ENCODE peak calls at places on chromosomes 7 and 10, in six cellular contexts. C is fibroblast of lung, Y is GM23338, H is GM23248, L is neural progenitor cell, B is H9. P is an unnamed sample.
A peak's percentile ranks its signal among the peaks of the same experiment; 100 is the strongest.

GRCh38 chr7:51647931-51648351 is 331.3 kb upstream of the COBL start:
- DNase-seq in C (no peak), Y (peak; percentile 11), H (no peak), L (peak; percentile 54), B (no peak), P (no peak)

GRCh38 chr10:17851611-17852010 is 42.5 kb downstream of the MRC1 start:
- DNase-seq in C (no peak), Y (peak; percentile 12), H (no peak), L (no peak), B (no peak), P (peak; percentile 6)

GRCh38 chr10:95211606-95212279 is 17.7 kb downstream of the ACSM6 start:
- DNase-seq in C (no peak), Y (no peak), H (peak; percentile 41), L (no peak), B (no peak), P (peak; percentile 36)

GRCh38 chr10:7464703-7465102 is 53.9 kb upstream of the SFMBT2 start:
- DNase-seq in C (no peak), Y (no peak), H (no peak), L (no peak), B (no peak), P (no peak)

GRCh38 chr10:108411181-108411580 is 1246.7 kb upstream of the SORCS1 start:
- DNase-seq in C (no peak), Y (no peak), H (no peak), L (no peak), B (no peak), P (no peak)

GRCh38 chr10:106795619-106796018 is 368.9 kb downstream of the SORCS1 start:
- DNase-seq in C (no peak), Y (peak; percentile 74), H (peak; percentile 17), L (peak; percentile 75), B (peak; percentile 42), P (peak; percentile 37)

GRCh38 chr10:92757066-92757716 is 67.4 kb downstream of the HHEX start:
- DNase-seq in C (peak; percentile 95), Y (peak; percentile 55), H (peak; percentile 84), L (peak; percentile 59), B (peak; percentile 63), P (peak; percentile 55)

GRCh38 chr7:101532000-101532399 is 97.1 kb downstream of the MYL10 start:
- DNase-seq in C (no peak), Y (no peak), H (no peak), L (no peak), B (no peak), P (no peak)

GRCh38 chr7:37289347-37289746 is 159.3 kb downstream of the ELMO1 start:
- DNase-seq in C (no peak), Y (no peak), H (no peak), L (no peak), B (no peak), P (no peak)

GRCh38 chr7:66296001-66296521 is 90.9 kb downstream of the TPST1 start:
- DNase-seq in C (peak; percentile 88), Y (no peak), H (peak; percentile 44), L (no peak), B (no peak), P (no peak)

GRCh38 chr7:81064446-81064845 is 145.6 kb upstream of the SEMA3C start:
- DNase-seq in C (peak; percentile 47), Y (no peak), H (no peak), L (peak; percentile 17), B (no peak), P (no peak)

GRCh38 chr7:114175140-114175539 is 239.5 kb upstream of the FOXP2 start:
- DNase-seq in C (no peak), Y (no peak), H (peak; percentile 27), L (no peak), B (no peak), P (peak; percentile 4)

GRCh38 chr7:28815369-28815927 is 142.7 kb downstream of the TRIL start:
- DNase-seq in C (peak; percentile 62), Y (no peak), H (no peak), L (no peak), B (no peak), P (no peak)

GRCh38 chr10:28849821-28850220 is 172.5 kb downstream of the BAMBI start:
- DNase-seq in C (no peak), Y (no peak), H (no peak), L (no peak), B (no peak), P (no peak)

GRCh38 chr10:1553951-1554350 is 183.4 kb downstream of the ADARB2 start:
- DNase-seq in C (no peak), Y (no peak), H (no peak), L (no peak), B (no peak), P (no peak)

GRCh38 chr7:45196374-45196773 is 38.8 kb downstream of the RAMP3 start:
- DNase-seq in C (no peak), Y (no peak), H (no peak), L (no peak), B (no peak), P (no peak)

GRCh38 chr7:8260871-8261707 is 878 bp downstream of the ICA1 start:
- DNase-seq in C (peak; percentile 1), Y (peak; percentile 51), H (peak; percentile 18), L (peak; percentile 20), B (no peak), P (peak; percentile 74)

GRCh38 chr10:18043148-18043547 is 91.4 kb downstream of the SLC39A12 start:
- DNase-seq in C (peak; percentile 80), Y (no peak), H (no peak), L (no peak), B (no peak), P (peak; percentile 46)

GRCh38 chr10:96697438-96697837 is 22.9 kb downstream of the PIK3AP1 start:
- DNase-seq in C (no peak), Y (no peak), H (no peak), L (no peak), B (no peak), P (no peak)

GRCh38 chr10:96701265-96701664 is 19.0 kb downstream of the PIK3AP1 start:
- DNase-seq in C (no peak), Y (no peak), H (no peak), L (no peak), B (no peak), P (no peak)

GRCh38 chr10:96697026-96697425 is 23.3 kb downstream of the PIK3AP1 start:
- DNase-seq in C (no peak), Y (no peak), H (no peak), L (no peak), B (no peak), P (no peak)

GRCh38 chr10:96700477-96701099 is 19.7 kb downstream of the PIK3AP1 start:
- DNase-seq in C (no peak), Y (no peak), H (no peak), L (no peak), B (no peak), P (no peak)

GRCh38 chr10:96699613-96700012 is 20.7 kb downstream of the PIK3AP1 start:
- DNase-seq in C (no peak), Y (no peak), H (no peak), L (no peak), B (no peak), P (no peak)
- H3K4me1 ChIP-seq in C (no peaks in the 10 kb centered on the region), Y (no peaks in the 10 kb centered on the region), H (no peaks in the 10 kb centered on the region), L (peaks cover 4% of the 10 kb centered on the region), B (no peaks in the 10 kb centered on the region), P (no peaks in the 10 kb centered on the region)

DNA sequence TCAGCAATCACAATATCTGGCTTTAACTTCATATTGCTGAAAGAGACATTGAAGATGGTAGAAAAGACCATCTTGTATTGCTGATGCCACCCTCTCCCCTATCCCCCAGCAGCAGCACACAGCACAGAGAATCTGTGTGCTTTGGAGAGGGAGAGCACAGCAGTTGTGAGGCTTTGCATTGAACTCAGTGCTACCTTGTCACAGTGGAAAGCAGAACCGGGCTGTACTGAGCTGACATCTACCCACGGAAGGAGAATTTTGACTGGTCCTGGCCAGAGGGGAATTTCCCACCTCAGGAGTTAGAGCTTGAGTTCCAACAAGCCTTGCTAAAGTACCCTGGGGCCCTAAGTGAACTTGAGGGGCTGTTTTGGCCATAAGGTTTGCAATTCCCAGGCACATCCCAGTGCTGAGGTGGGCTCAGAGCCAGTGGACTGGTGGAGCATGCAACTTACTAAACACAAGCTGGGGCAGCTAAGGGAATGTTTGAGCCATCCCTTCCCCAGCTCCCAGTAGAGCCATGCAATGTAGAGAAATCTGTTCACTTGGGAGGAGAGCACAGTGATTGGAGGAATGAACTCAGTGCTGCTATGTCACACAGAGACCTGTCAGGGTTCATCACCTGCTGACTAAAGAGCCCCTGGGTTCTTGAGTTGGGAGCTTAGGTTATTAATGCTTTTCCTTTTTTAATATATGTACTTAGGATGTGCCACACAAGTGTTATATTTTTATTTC is 62.1 kb downstream of the OR13A1 start:
- DNase-seq in C (no peak), Y (no peak), H (no peak), L (no peak), B (no peak), P (no peak)
- H3K4me2 ChIP-seq in C (no peak overlapping the region), Y (no peak overlapping the region), H (no peak overlapping the region), L (no peak overlapping the region), B (no peak overlapping the region), P (no peak overlapping the region)

GRCh38 chr10:32955790-32956189 is 2.2 kb downstream of the ITGB1 start:
- DNase-seq in C (no peak), Y (no peak), H (no peak), L (no peak), B (no peak), P (no peak)
- H3K27ac ChIP-seq in C (peak overlapping the region; percentile 95), Y (peak overlapping the region; percentile 15), H (peak overlapping the region; percentile 96), L (no peak overlapping the region), B (no peak overlapping the region), P (peak overlapping the region; percentile 63)

GRCh38 chr10:36118289-36118688 is 476.2 kb upstream of the FZD8 start:
- DNase-seq in C (no peak), Y (no peak), H (no peak), L (no peak), B (no peak), P (no peak)

GRCh38 chr10:36116751-36117150 is 474.7 kb upstream of the FZD8 start:
- DNase-seq in C (no peak), Y (no peak), H (no peak), L (no peak), B (no peak), P (no peak)

GRCh38 chr10:36114141-36114540 is 472.0 kb upstream of the FZD8 start:
- DNase-seq in C (no peak), Y (no peak), H (no peak), L (no peak), B (no peak), P (peak; percentile 33)

GRCh38 chr10:36114913-36115312 is 472.8 kb upstream of the FZD8 start:
- DNase-seq in C (peak; percentile 4), Y (no peak), H (peak; percentile 24), L (no peak), B (no peak), P (peak; percentile 90)

DNA sequence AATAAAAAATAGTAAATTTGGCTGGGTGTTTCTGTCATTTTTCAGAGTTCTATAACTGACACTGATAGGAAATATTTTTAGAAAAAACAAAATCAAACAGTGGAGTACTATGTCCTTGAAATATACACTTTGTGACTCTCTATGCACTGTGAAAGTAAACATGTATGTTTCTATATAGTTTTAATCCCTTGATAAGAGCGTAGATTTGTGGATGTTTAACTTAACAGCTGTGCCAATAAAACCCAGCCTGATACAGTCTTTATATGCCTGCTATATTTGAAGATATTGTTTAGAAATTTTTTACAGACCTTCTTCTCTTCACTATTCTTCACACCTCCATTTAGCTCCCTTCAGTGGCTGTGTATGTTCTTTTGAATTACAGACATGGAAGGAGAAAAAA is 473.3 kb upstream of the FZD8 start:
- DNase-seq in C (no peak), Y (no peak), H (no peak), L (no peak), B (no peak), P (no peak)
- H3K4me1 ChIP-seq in C (no peaks in the 10 kb centered on the region), Y (peaks cover 6% of the 10 kb centered on the region), H (peaks cover 23% of the 10 kb centered on the region), L (peaks cover 9% of the 10 kb centered on the region), B (no peaks in the 10 kb centered on the region), P (peaks cover 15% of the 10 kb centered on the region)